ENCODE peak calls at places on chromosomes 5 and 9, in six cellular contexts. One of them, this sample, is unnamed.

GRCh38 chr5:172854451-172854871 is 20.4 kb downstream of the ERGIC1 start:
- DNase-seq in NCI-H2029: no peak
- DNase-seq in activated CD8-positive, alpha-beta memory T cell treated with anti-CD3 and anti-CD28 coated beads for 48 hours: no peak
- DNase-seq in activated CD4-positive, CD25-positive, alpha-beta regulatory T cell: no peak
- DNase-seq in putamen: no peak
- DNase-seq in choroid plexus epithelial cell: no peak
- DNase-seq in this sample: no peak

GRCh38 chr5:72013741-72014703 is 93.3 kb upstream of the MAP1B start:
- DNase-seq in NCI-H2029: peak
- DNase-seq in activated CD8-positive, alpha-beta memory T cell treated with anti-CD3 and anti-CD28 coated beads for 48 hours: no peak
- DNase-seq in activated CD4-positive, CD25-positive, alpha-beta regulatory T cell: no peak
- DNase-seq in putamen: peak
- DNase-seq in choroid plexus epithelial cell: peak
- DNase-seq in this sample: peak

GRCh38 chr5:17000296-17000939 is 64.3 kb upstream of the MYO10 start:
- DNase-seq in NCI-H2029: no peak
- DNase-seq in activated CD8-positive, alpha-beta memory T cell treated with anti-CD3 and anti-CD28 coated beads for 48 hours: no peak
- DNase-seq in activated CD4-positive, CD25-positive, alpha-beta regulatory T cell: no peak
- DNase-seq in putamen: no peak
- DNase-seq in choroid plexus epithelial cell: peak
- DNase-seq in this sample: no peak

GRCh38 chr5:59588922-59589321 is 304.6 kb downstream of the PDE4D start:
- DNase-seq in NCI-H2029: no peak
- DNase-seq in activated CD8-positive, alpha-beta memory T cell treated with anti-CD3 and anti-CD28 coated beads for 48 hours: no peak
- DNase-seq in activated CD4-positive, CD25-positive, alpha-beta regulatory T cell: no peak
- DNase-seq in putamen: no peak
- DNase-seq in choroid plexus epithelial cell: peak
- DNase-seq in this sample: no peak

GRCh38 chr5:79236364-79236969 is 536 bp downstream of the JMY start:
- DNase-seq in NCI-H2029: peak
- DNase-seq in activated CD8-positive, alpha-beta memory T cell treated with anti-CD3 and anti-CD28 coated beads for 48 hours: peak
- DNase-seq in activated CD4-positive, CD25-positive, alpha-beta regulatory T cell: peak
- DNase-seq in putamen: no peak
- DNase-seq in choroid plexus epithelial cell: peak
- DNase-seq in this sample: no peak

GRCh38 chr9:4982720-4983482 is 2.2 kb upstream of the JAK2 start:
- DNase-seq in NCI-H2029: no peak
- DNase-seq in activated CD8-positive, alpha-beta memory T cell treated with anti-CD3 and anti-CD28 coated beads for 48 hours: no peak
- DNase-seq in activated CD4-positive, CD25-positive, alpha-beta regulatory T cell: no peak
- DNase-seq in putamen: no peak
- DNase-seq in choroid plexus epithelial cell: no peak
- DNase-seq in this sample: no peak

GRCh38 chr5:77129386-77129785 is 42.3 kb upstream of the ZBED3 start:
- DNase-seq in NCI-H2029: no peak
- DNase-seq in activated CD8-positive, alpha-beta memory T cell treated with anti-CD3 and anti-CD28 coated beads for 48 hours: no peak
- DNase-seq in activated CD4-positive, CD25-positive, alpha-beta regulatory T cell: no peak
- DNase-seq in putamen: no peak
- DNase-seq in choroid plexus epithelial cell: peak
- DNase-seq in this sample: no peak

GRCh38 chr5:28313543-28314334 is 1275.4 kb upstream of the CDH9 start:
- DNase-seq in NCI-H2029: no peak
- DNase-seq in activated CD8-positive, alpha-beta memory T cell treated with anti-CD3 and anti-CD28 coated beads for 48 hours: no peak
- DNase-seq in activated CD4-positive, CD25-positive, alpha-beta regulatory T cell: no peak
- DNase-seq in putamen: no peak
- DNase-seq in choroid plexus epithelial cell: peak
- DNase-seq in this sample: no peak

GRCh38 chr9:18327106-18327505 is 146.8 kb upstream of the ADAMTSL1 start:
- DNase-seq in NCI-H2029: no peak
- DNase-seq in activated CD8-positive, alpha-beta memory T cell treated with anti-CD3 and anti-CD28 coated beads for 48 hours: no peak
- DNase-seq in activated CD4-positive, CD25-positive, alpha-beta regulatory T cell: no peak
- DNase-seq in putamen: no peak
- DNase-seq in choroid plexus epithelial cell: no peak
- DNase-seq in this sample: no peak

GRCh38 chr9:93035821-93036351 is 22.6 kb upstream of the SUSD3 start:
- DNase-seq in NCI-H2029: no peak
- DNase-seq in activated CD8-positive, alpha-beta memory T cell treated with anti-CD3 and anti-CD28 coated beads for 48 hours: no peak
- DNase-seq in activated CD4-positive, CD25-positive, alpha-beta regulatory T cell: no peak
- DNase-seq in putamen: no peak
- DNase-seq in choroid plexus epithelial cell: no peak
- DNase-seq in this sample: no peak

GRCh38 chr5:175521313-175521833 is 43.0 kb downstream of the SFXN1 start:
- DNase-seq in NCI-H2029: no peak
- DNase-seq in activated CD8-positive, alpha-beta memory T cell treated with anti-CD3 and anti-CD28 coated beads for 48 hours: no peak
- DNase-seq in activated CD4-positive, CD25-positive, alpha-beta regulatory T cell: no peak
- DNase-seq in putamen: no peak
- DNase-seq in choroid plexus epithelial cell: no peak
- DNase-seq in this sample: no peak

GRCh38 chr9:133907302-133907880 is 84.7 kb downstream of the VAV2 start:
- DNase-seq in NCI-H2029: no peak
- DNase-seq in activated CD8-positive, alpha-beta memory T cell treated with anti-CD3 and anti-CD28 coated beads for 48 hours: no peak
- DNase-seq in activated CD4-positive, CD25-positive, alpha-beta regulatory T cell: no peak
- DNase-seq in putamen: peak
- DNase-seq in choroid plexus epithelial cell: no peak
- DNase-seq in this sample: no peak

GRCh38 chr5:62316110-62316509 is 10.1 kb downstream of the KIF2A start:
- DNase-seq in NCI-H2029: no peak
- DNase-seq in activated CD8-positive, alpha-beta memory T cell treated with anti-CD3 and anti-CD28 coated beads for 48 hours: no peak
- DNase-seq in activated CD4-positive, CD25-positive, alpha-beta regulatory T cell: no peak
- DNase-seq in putamen: no peak
- DNase-seq in choroid plexus epithelial cell: no peak
- DNase-seq in this sample: no peak

GRCh38 chr9:41229408-41230401 is 40.6 kb upstream of the ZNG1F start:
- DNase-seq in NCI-H2029: no peak
- DNase-seq in activated CD8-positive, alpha-beta memory T cell treated with anti-CD3 and anti-CD28 coated beads for 48 hours: no peak
- DNase-seq in activated CD4-positive, CD25-positive, alpha-beta regulatory T cell: no peak
- DNase-seq in putamen: no peak
- DNase-seq in choroid plexus epithelial cell: peak
- DNase-seq in this sample: no peak

GRCh38 chr5:57466544-57466943 is 16.1 kb downstream of the ACTBL2 start:
- DNase-seq in NCI-H2029: no peak
- DNase-seq in activated CD8-positive, alpha-beta memory T cell treated with anti-CD3 and anti-CD28 coated beads for 48 hours: no peak
- DNase-seq in activated CD4-positive, CD25-positive, alpha-beta regulatory T cell: no peak
- DNase-seq in putamen: no peak
- DNase-seq in choroid plexus epithelial cell: no peak
- DNase-seq in this sample: no peak

GRCh38 chr9:22838266-22838665 is 391.6 kb downstream of the DMRTA1 start:
- DNase-seq in NCI-H2029: no peak
- DNase-seq in activated CD8-positive, alpha-beta memory T cell treated with anti-CD3 and anti-CD28 coated beads for 48 hours: no peak
- DNase-seq in activated CD4-positive, CD25-positive, alpha-beta regulatory T cell: no peak
- DNase-seq in putamen: no peak
- DNase-seq in choroid plexus epithelial cell: no peak
- DNase-seq in this sample: no peak

GRCh38 chr5:161544350-161544765 is 2.2 kb downstream of the GABRB2 start:
- DNase-seq in NCI-H2029: no peak
- DNase-seq in activated CD8-positive, alpha-beta memory T cell treated with anti-CD3 and anti-CD28 coated beads for 48 hours: peak
- DNase-seq in activated CD4-positive, CD25-positive, alpha-beta regulatory T cell: no peak
- DNase-seq in putamen: peak
- DNase-seq in choroid plexus epithelial cell: peak
- DNase-seq in this sample: peak

GRCh38 chr9:94812343-94812742 is 85.8 kb downstream of the AOPEP start:
- DNase-seq in NCI-H2029: no peak
- DNase-seq in activated CD8-positive, alpha-beta memory T cell treated with anti-CD3 and anti-CD28 coated beads for 48 hours: no peak
- DNase-seq in activated CD4-positive, CD25-positive, alpha-beta regulatory T cell: no peak
- DNase-seq in putamen: no peak
- DNase-seq in choroid plexus epithelial cell: peak
- DNase-seq in this sample: no peak

GRCh38 chr9:97038909-97039781 is at the start of gene CTSV:
- DNase-seq in NCI-H2029: peak
- DNase-seq in activated CD8-positive, alpha-beta memory T cell treated with anti-CD3 and anti-CD28 coated beads for 48 hours: peak
- DNase-seq in activated CD4-positive, CD25-positive, alpha-beta regulatory T cell: peak
- DNase-seq in putamen: peak
- DNase-seq in choroid plexus epithelial cell: peak
- DNase-seq in this sample: peak

GRCh38 chr5:155871623-155872022 is 455.3 kb upstream of the SGCD start:
- DNase-seq in NCI-H2029: peak
- DNase-seq in activated CD8-positive, alpha-beta memory T cell treated with anti-CD3 and anti-CD28 coated beads for 48 hours: no peak
- DNase-seq in activated CD4-positive, CD25-positive, alpha-beta regulatory T cell: no peak
- DNase-seq in putamen: no peak
- DNase-seq in choroid plexus epithelial cell: no peak
- DNase-seq in this sample: no peak

GRCh38 chr9:135788576-135789300 is 86.8 kb downstream of the KCNT1 start:
- DNase-seq in NCI-H2029: no peak
- DNase-seq in activated CD8-positive, alpha-beta memory T cell treated with anti-CD3 and anti-CD28 coated beads for 48 hours: no peak
- DNase-seq in activated CD4-positive, CD25-positive, alpha-beta regulatory T cell: no peak
- DNase-seq in putamen: no peak
- DNase-seq in choroid plexus epithelial cell: no peak
- DNase-seq in this sample: no peak

GRCh38 chr5:98415663-98416062 is 357.8 kb upstream of the RGMB start:
- DNase-seq in NCI-H2029: no peak
- DNase-seq in activated CD8-positive, alpha-beta memory T cell treated with anti-CD3 and anti-CD28 coated beads for 48 hours: no peak
- DNase-seq in activated CD4-positive, CD25-positive, alpha-beta regulatory T cell: no peak
- DNase-seq in putamen: no peak
- DNase-seq in choroid plexus epithelial cell: no peak
- DNase-seq in this sample: no peak

GRCh38 chr5:149317281-149318048 is 27.8 kb upstream of the GRPEL2 start:
- DNase-seq in NCI-H2029: peak
- DNase-seq in activated CD8-positive, alpha-beta memory T cell treated with anti-CD3 and anti-CD28 coated beads for 48 hours: no peak
- DNase-seq in activated CD4-positive, CD25-positive, alpha-beta regulatory T cell: peak
- DNase-seq in putamen: peak
- DNase-seq in choroid plexus epithelial cell: peak
- DNase-seq in this sample: no peak

GRCh38 chr5:53936481-53937352 is 373.7 kb downstream of the ARL15 start:
- DNase-seq in NCI-H2029: no peak
- DNase-seq in activated CD8-positive, alpha-beta memory T cell treated with anti-CD3 and anti-CD28 coated beads for 48 hours: no peak
- DNase-seq in activated CD4-positive, CD25-positive, alpha-beta regulatory T cell: no peak
- DNase-seq in putamen: no peak
- DNase-seq in choroid plexus epithelial cell: peak
- DNase-seq in this sample: no peak

GRCh38 chr5:4020386-4020785 is 424.8 kb downstream of the IRX1 start:
- DNase-seq in NCI-H2029: no peak
- DNase-seq in activated CD8-positive, alpha-beta memory T cell treated with anti-CD3 and anti-CD28 coated beads for 48 hours: no peak
- DNase-seq in activated CD4-positive, CD25-positive, alpha-beta regulatory T cell: no peak
- DNase-seq in putamen: peak
- DNase-seq in choroid plexus epithelial cell: no peak
- DNase-seq in this sample: no peak

GRCh38 chr5:135248801-135249231 is 150.2 kb downstream of the MACROH2A1 start:
- DNase-seq in NCI-H2029: no peak
- DNase-seq in activated CD8-positive, alpha-beta memory T cell treated with anti-CD3 and anti-CD28 coated beads for 48 hours: no peak
- DNase-seq in activated CD4-positive, CD25-positive, alpha-beta regulatory T cell: no peak
- DNase-seq in putamen: no peak
- DNase-seq in choroid plexus epithelial cell: no peak
- DNase-seq in this sample: no peak

GRCh38 chr9:8924529-8924928 is 1125.0 kb upstream of the DMAC1 start:
- DNase-seq in NCI-H2029: no peak
- DNase-seq in activated CD8-positive, alpha-beta memory T cell treated with anti-CD3 and anti-CD28 coated beads for 48 hours: no peak
- DNase-seq in activated CD4-positive, CD25-positive, alpha-beta regulatory T cell: no peak
- DNase-seq in putamen: no peak
- DNase-seq in choroid plexus epithelial cell: no peak
- DNase-seq in this sample: no peak

GRCh38 chr5:172886974-172887491 is 53.0 kb downstream of the ERGIC1 start:
- DNase-seq in NCI-H2029: no peak
- DNase-seq in activated CD8-positive, alpha-beta memory T cell treated with anti-CD3 and anti-CD28 coated beads for 48 hours: no peak
- DNase-seq in activated CD4-positive, CD25-positive, alpha-beta regulatory T cell: no peak
- DNase-seq in putamen: peak
- DNase-seq in choroid plexus epithelial cell: peak
- DNase-seq in this sample: no peak

GRCh38 chr5:174572591-174572990 is 151.8 kb upstream of the MSX2 start:
- DNase-seq in NCI-H2029: no peak
- DNase-seq in activated CD8-positive, alpha-beta memory T cell treated with anti-CD3 and anti-CD28 coated beads for 48 hours: no peak
- DNase-seq in activated CD4-positive, CD25-positive, alpha-beta regulatory T cell: no peak
- DNase-seq in putamen: no peak
- DNase-seq in choroid plexus epithelial cell: no peak
- DNase-seq in this sample: no peak

GRCh38 chr5:127072861-127073846 is at the start of gene C5orf63:
- DNase-seq in NCI-H2029: peak
- DNase-seq in activated CD8-positive, alpha-beta memory T cell treated with anti-CD3 and anti-CD28 coated beads for 48 hours: peak
- DNase-seq in activated CD4-positive, CD25-positive, alpha-beta regulatory T cell: peak
- DNase-seq in putamen: no peak
- DNase-seq in choroid plexus epithelial cell: peak
- DNase-seq in this sample: peak

GRCh38 chr9:93003552-93004407 is 54.7 kb upstream of the SUSD3 start:
- DNase-seq in NCI-H2029: peak
- DNase-seq in activated CD8-positive, alpha-beta memory T cell treated with anti-CD3 and anti-CD28 coated beads for 48 hours: peak
- DNase-seq in activated CD4-positive, CD25-positive, alpha-beta regulatory T cell: peak
- DNase-seq in putamen: no peak
- DNase-seq in choroid plexus epithelial cell: peak
- DNase-seq in this sample: no peak